ENCODE peak calls at places on chromosomes 3 and 15, in nine cellular contexts. P, N, F, G, Y, C, D, J and Z are unnamed samples.

GRCh38 chr15:42138968-42139386 is 17.5 kb downstream of the PLA2G4F start:
- DNase-seq in D (no peak), F (no peak), N (no peak), P (peak; percentile 86), Y (no peak), C (no peak), J (no peak), G (no peak), Z (peak; percentile 36)

GRCh38 chr15:38688761-38689160 is 124.1 kb upstream of the RASGRP1 start:
- DNase-seq in Y (no peak), F (no peak), C (peak; percentile 66), G (no peak), P (no peak), D (peak; percentile 47), N (no peak), J (no peak), Z (no peak)

GRCh38 chr3:77227567-77227966 is 187.7 kb downstream of the ROBO2 start:
- DNase-seq in N (no peak), D (no peak), C (no peak), P (no peak), G (no peak), Y (no peak), J (no peak), F (no peak), Z (no peak)

GRCh38 chr3:131794766-131795381 is 239.9 kb downstream of the CPNE4 start:
- DNase-seq in N (peak; percentile 80), P (no peak), G (peak; percentile 44), F (no peak), C (no peak), Y (no peak), J (peak; percentile 57), D (no peak), Z (no peak)

GRCh38 chr3:68571321-68571720 is 361.0 kb downstream of the TAFA4 start:
- DNase-seq in J (no peak), N (no peak), Y (peak; percentile 2), P (no peak), F (no peak), C (no peak), D (no peak), G (no peak), Z (no peak)

GRCh38 chr3:60053518-60054265 is 1003.9 kb upstream of the CFAP20DC start:
- DNase-seq in N (no peak), D (no peak), F (no peak), J (peak; percentile 42), C (no peak), P (no peak), G (no peak), Y (no peak), Z (no peak)

GRCh38 chr15:50341737-50342136 is 13.3 kb downstream of the GABPB1 start:
- DNase-seq in D (no peak), G (no peak), N (no peak), P (no peak), F (no peak), J (no peak), C (no peak), Y (no peak), Z (no peak)

GRCh38 chr3:38587548-38588131 is 61.8 kb downstream of the SCN5A start:
- DNase-seq in C (peak; percentile 37), P (peak; percentile 2), F (no peak), J (no peak), N (no peak), G (no peak), Y (no peak), D (no peak), Z (peak; percentile 57)

GRCh38 chr3:45154641-45155147 is 8.5 kb upstream of the CDCP1 start:
- DNase-seq in G (no peak), N (no peak), D (no peak), F (peak; percentile 44), P (no peak), Y (no peak), C (no peak), J (peak; percentile 75), Z (no peak)

GRCh38 chr3:160169139-160169830 is 55.9 kb upstream of the C3orf80 start:
- DNase-seq in N (peak; percentile 87), G (no peak), Y (no peak), C (no peak), J (peak; percentile 65), F (peak; percentile 34), P (no peak), D (no peak), Z (no peak)